ENCODE peak calls at places on chromosomes 12 and 14, in four cellular contexts. D is EH; Y is stimulated activated naive CD8-positive, alpha-beta T cell treated with anti-CD3 and anti-CD28 coated beads, Interleukin-15, Interleukin-2, amounts not matched to agents 100 U/mL and 50 U/mL, for 24 hours; P is HTR-8/SVneo. W is an unnamed sample.

GRCh38 chr12:45388545-45388944 is 172.7 kb downstream of the ANO6 start:
- DNase-seq in D (peak; percentile 64), Y (no peak), P (peak; percentile 45), W (peak; percentile 74)

GRCh38 chr12:98084391-98084790 is 431.0 kb upstream of the TMPO start:
- DNase-seq in D (no peak), Y (no peak), P (no peak), W (no peak)

GRCh38 chr12:57218030-57218853 is 1.6 kb downstream of the NXPH4 start:
- DNase-seq in D (peak; percentile 49), Y (no peak), P (no peak), W (no peak)

GRCh38 chr14:70468731-70469130 is 16.8 kb downstream of the ADAM21 start:
- DNase-seq in D (no peak), Y (no peak), P (no peak), W (no peak)

GRCh38 chr12:124459852-124460645 is 107.4 kb downstream of the NCOR2 start:
- DNase-seq in D (no peak), Y (no peak), P (no peak), W (no peak)

GRCh38 chr12:110689002-110689600 is at the start of gene HVCN1:
- DNase-seq in D (peak; percentile 43), Y (peak; percentile 56), P (peak; percentile 26), W (no peak)

GRCh38 chr12:2256915-2257314 is 204.1 kb downstream of the CACNA1C start:
- DNase-seq in D (peak; percentile 96), Y (no peak), P (no peak), W (no peak)

GRCh38 chr14:61113561-61113960 is 132.5 kb downstream of the SLC38A6 start:
- DNase-seq in D (no peak), Y (no peak), P (no peak), W (no peak)

GRCh38 chr12:70365648-70366518 is at the start of gene KCNMB4:
- DNase-seq in D (peak; percentile 40), Y (peak; percentile 83), P (peak; percentile 77), W (peak; percentile 51)

GRCh38 chr12:87849074-87849473 is 180.1 kb downstream of the C12orf50 start:
- DNase-seq in D (no peak), Y (no peak), P (no peak), W (no peak)

GRCh38 chr12:18828987-18829386 is 91.1 kb downstream of the CAPZA3 start:
- DNase-seq in D (no peak), Y (no peak), P (no peak), W (no peak)

GRCh38 chr14:55814873-55815272 is 234.9 kb downstream of the KTN1 start:
- DNase-seq in D (peak; percentile 64), Y (no peak), P (no peak), W (no peak)

GRCh38 chr12:132363661-132364347 is 34.4 kb upstream of the GALNT9 start:
- DNase-seq in D (no peak), Y (no peak), P (no peak), W (no peak)

GRCh38 chr14:34345718-34346465 is 116.1 kb downstream of the SPTSSA start:
- DNase-seq in D (no peak), Y (no peak), P (no peak), W (no peak)

GRCh38 chr12:95601626-95602025 is 50.4 kb upstream of the USP44 start:
- DNase-seq in D (peak; percentile 82), Y (no peak), P (no peak), W (no peak)

GRCh38 chr14:106831322-106831720 is 1304.9 kb downstream of the TMEM121 start:
- DNase-seq in D (no peak), Y (peak; percentile 79), P (no peak), W (peak; percentile 24)

GRCh38 chr12:98464155-98464554 is 51.2 kb upstream of the TMPO start:
- DNase-seq in D (no peak), Y (no peak), P (no peak), W (peak; percentile 19)

GRCh38 chr14:99468836-99469592 is 11.6 kb downstream of the SETD3 start:
- DNase-seq in D (no peak), Y (no peak), P (no peak), W (no peak)

GRCh38 chr12:74043343-74043742 is 494.3 kb upstream of the ATXN7L3B start:
- DNase-seq in D (no peak), Y (no peak), P (peak; percentile 14), W (peak; percentile 21)

GRCh38 chr12:90896164-90896563 is 58.8 kb downstream of the CCER1 start:
- DNase-seq in D (peak; percentile 93), Y (no peak), P (peak; percentile 18), W (no peak)

GRCh38 chr14:51211149-51211548 is 28.9 kb upstream of the TMX1 start:
- DNase-seq in D (peak; percentile 21), Y (no peak), P (no peak), W (peak; percentile 11)

GRCh38 chr12:24045816-24046257 is 96.4 kb upstream of the SOX5 start:
- DNase-seq in D (peak; percentile 73), Y (no peak), P (no peak), W (peak; percentile 62)